ENCODE peak calls at places on chromosomes 3 and 15, in four cellular contexts. One of them, this sample, is unnamed. For H3K9me1, the result is how much of the 10 kb centered on the place peaks cover.

GRCh38 chr3:5095879-5096278 is 26.2 kb upstream of the ARL8B start:
- DNase-seq in IMR-90: peak
- DNase-seq in endothelial cell of umbilical vein: no peak
- DNase-seq in K562: no peak
- DNase-seq in this sample: no peak

GRCh38 chr3:101829066-101829830 is 20.1 kb upstream of the NFKBIZ start:
- DNase-seq in IMR-90: peak
- DNase-seq in K562: no peak
- DNase-seq in endothelial cell of umbilical vein: no peak
- DNase-seq in this sample: no peak

GRCh38 chr15:41585140-41586047 is 26.4 kb downstream of the TYRO3 start:
- DNase-seq in K562: no peak
- DNase-seq in endothelial cell of umbilical vein: peak
- DNase-seq in IMR-90: peak
- DNase-seq in this sample: peak

GRCh38 chr3:192054881-192055280 is 593.9 kb downstream of the PYDC2 start:
- DNase-seq in endothelial cell of umbilical vein: peak
- DNase-seq in IMR-90: no peak
- DNase-seq in K562: no peak
- DNase-seq in this sample: no peak

GRCh38 chr15:25905140-25905539 is 42.0 kb upstream of the ATP10A start:
- DNase-seq in K562: no peak
- DNase-seq in IMR-90: peak
- DNase-seq in endothelial cell of umbilical vein: no peak
- DNase-seq in this sample: no peak

GRCh38 chr15:35206060-35206675 is 121.1 kb upstream of the NANOGP8 start:
- DNase-seq in IMR-90: peak
- DNase-seq in endothelial cell of umbilical vein: peak
- DNase-seq in K562: peak
- DNase-seq in this sample: no peak

GRCh38 chr15:40006646-40007045 is 32.3 kb downstream of the SRP14 start:
- DNase-seq in K562: no peak
- DNase-seq in endothelial cell of umbilical vein: no peak
- DNase-seq in IMR-90: peak
- DNase-seq in this sample: no peak

GRCh38 chr15:81092559-81092902 is 41.5 kb upstream of the CFAP161 start:
- DNase-seq in endothelial cell of umbilical vein: no peak
- DNase-seq in IMR-90: no peak
- DNase-seq in K562: peak
- DNase-seq in this sample: no peak

GRCh38 chr15:67472957-67473356 is 48.0 kb upstream of the C15orf61 start:
- DNase-seq in IMR-90: peak
- DNase-seq in endothelial cell of umbilical vein: no peak
- DNase-seq in K562: no peak
- DNase-seq in this sample: no peak

GRCh38 chr15:68789041-68789920 is 31.4 kb downstream of the ANP32A start:
- DNase-seq in IMR-90: no peak
- DNase-seq in endothelial cell of umbilical vein: peak
- DNase-seq in K562: no peak
- DNase-seq in this sample: no peak

GRCh38 chr3:152374260-152374990 is 105.7 kb downstream of the MBNL1 start:
- DNase-seq in K562: no peak
- DNase-seq in IMR-90: no peak
- DNase-seq in endothelial cell of umbilical vein: no peak
- DNase-seq in this sample: no peak

GRCh38 chr3:100613721-100614390 is 4.5 kb downstream of the ADGRG7 start:
- DNase-seq in endothelial cell of umbilical vein: no peak
- DNase-seq in K562: no peak
- DNase-seq in IMR-90: no peak
- DNase-seq in this sample: no peak
- H3K9me1 ChIP-seq in endothelial cell of umbilical vein: under half
- H3K9me1 ChIP-seq in K562: under half
- H3K9me1 ChIP-seq in IMR-90: under half
- H3K9me1 ChIP-seq in this sample: under half

GRCh38 chr15:74625693-74626092 is 10.1 kb downstream of the CLK3 start:
- DNase-seq in K562: no peak
- DNase-seq in endothelial cell of umbilical vein: no peak
- DNase-seq in IMR-90: no peak
- DNase-seq in this sample: no peak
- H3K9me1 ChIP-seq in K562: under half
- H3K9me1 ChIP-seq in endothelial cell of umbilical vein: under half
- H3K9me1 ChIP-seq in IMR-90: under half
- H3K9me1 ChIP-seq in this sample: under half

DNA sequence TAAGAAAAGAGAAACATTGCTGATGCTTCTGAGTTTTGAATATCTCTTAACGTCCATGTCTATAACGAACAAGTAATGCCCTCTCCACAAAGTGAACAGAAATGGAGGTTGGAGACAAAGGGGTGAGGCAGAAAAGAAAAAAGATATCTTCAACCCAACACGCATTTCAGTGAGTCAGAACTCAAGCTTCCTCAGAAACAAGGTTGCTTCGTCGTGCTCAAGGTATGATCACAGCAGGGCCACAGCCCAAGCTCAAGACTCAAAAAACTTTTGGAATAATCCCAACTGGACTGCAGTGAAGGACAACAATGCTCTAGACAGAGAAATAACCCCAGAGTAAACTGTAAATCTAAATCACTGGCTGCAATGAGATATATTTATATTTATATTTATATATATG is 18.9 kb downstream of the WNT5A start:
- DNase-seq in endothelial cell of umbilical vein: no peak
- DNase-seq in IMR-90: peak
- DNase-seq in K562: no peak
- DNase-seq in this sample: no peak
- H3K9me1 ChIP-seq in endothelial cell of umbilical vein: under half
- H3K9me1 ChIP-seq in IMR-90: under half
- H3K9me1 ChIP-seq in K562: under half
- H3K9me1 ChIP-seq in this sample: under half

DNA sequence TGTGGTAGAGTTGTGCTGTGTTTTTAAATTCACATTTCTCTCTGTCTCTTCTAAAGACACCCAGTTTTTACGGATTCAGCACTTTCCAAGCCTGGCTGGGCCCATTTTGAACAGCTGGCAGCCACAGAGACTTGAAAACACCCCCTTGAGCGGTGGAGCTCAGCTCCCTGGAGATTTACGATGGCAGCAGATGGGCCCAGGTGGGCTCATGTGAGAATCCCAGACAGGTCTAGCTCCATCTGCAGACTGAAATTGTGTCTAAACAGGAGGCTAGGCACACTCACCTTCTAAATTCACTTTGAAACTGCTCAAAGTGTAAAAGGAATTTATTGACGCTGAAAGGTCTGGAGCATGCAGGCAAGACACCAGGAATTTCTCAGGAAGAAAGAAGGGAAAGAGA is 232.0 kb upstream of the HES1 start:
- DNase-seq in endothelial cell of umbilical vein: no peak
- DNase-seq in K562: no peak
- DNase-seq in IMR-90: no peak
- DNase-seq in this sample: no peak
- H3K9me1 ChIP-seq in endothelial cell of umbilical vein: under half
- H3K9me1 ChIP-seq in K562: under half
- H3K9me1 ChIP-seq in IMR-90: under half
- H3K9me1 ChIP-seq in this sample: under half

GRCh38 chr3:125287248-125287647 is 74.7 kb upstream of the SLC12A8 start:
- DNase-seq in endothelial cell of umbilical vein: no peak
- DNase-seq in K562: no peak
- DNase-seq in IMR-90: no peak
- DNase-seq in this sample: no peak
- H3K9me1 ChIP-seq in endothelial cell of umbilical vein: under half
- H3K9me1 ChIP-seq in K562: under half
- H3K9me1 ChIP-seq in IMR-90: under half
- H3K9me1 ChIP-seq in this sample: under half

DNA sequence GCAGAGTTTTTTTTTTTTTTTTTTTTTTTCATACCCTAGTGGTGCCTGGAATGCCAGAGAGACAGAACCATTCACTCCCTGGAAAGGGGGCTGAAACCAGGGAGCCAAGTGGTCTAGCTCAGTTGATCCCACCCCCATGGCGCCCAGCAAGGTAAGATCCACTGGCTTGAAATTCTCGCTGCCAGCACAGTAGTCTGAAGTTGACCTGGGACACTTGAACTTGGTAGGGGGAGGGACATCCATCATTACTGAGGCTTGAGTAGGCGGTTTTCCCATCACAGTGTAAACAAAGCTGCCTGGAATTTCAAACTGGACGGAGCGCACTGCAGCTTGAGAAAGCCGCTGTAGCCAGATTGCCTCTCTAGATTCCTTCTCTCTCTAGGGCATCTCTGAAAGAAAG is 310.6 kb upstream of the DPPA4 start:
- DNase-seq in K562: no peak
- DNase-seq in endothelial cell of umbilical vein: no peak
- DNase-seq in IMR-90: peak
- DNase-seq in this sample: no peak
- H3K9me1 ChIP-seq in K562: under half
- H3K9me1 ChIP-seq in endothelial cell of umbilical vein: under half
- H3K9me1 ChIP-seq in IMR-90: under half
- H3K9me1 ChIP-seq in this sample: under half

GRCh38 chr15:57734860-57735259 is 28.3 kb downstream of the POLR2M start:
- DNase-seq in endothelial cell of umbilical vein: no peak
- DNase-seq in IMR-90: no peak
- DNase-seq in K562: no peak
- DNase-seq in this sample: no peak

GRCh38 chr15:57732526-57733331 is 26.2 kb downstream of the POLR2M start:
- DNase-seq in IMR-90: peak
- DNase-seq in endothelial cell of umbilical vein: peak
- DNase-seq in K562: peak
- DNase-seq in this sample: no peak

GRCh38 chr15:57735406-57735805 is 28.9 kb downstream of the POLR2M start:
- DNase-seq in endothelial cell of umbilical vein: no peak
- DNase-seq in IMR-90: no peak
- DNase-seq in K562: no peak
- DNase-seq in this sample: no peak

GRCh38 chr15:57736591-57736990 is 30.1 kb downstream of the POLR2M start:
- DNase-seq in endothelial cell of umbilical vein: no peak
- DNase-seq in IMR-90: no peak
- DNase-seq in K562: no peak
- DNase-seq in this sample: no peak

GRCh38 chr15:57735891-57736290 is 29.4 kb downstream of the POLR2M start:
- DNase-seq in endothelial cell of umbilical vein: no peak
- DNase-seq in IMR-90: no peak
- DNase-seq in K562: no peak
- DNase-seq in this sample: no peak
- H3K9me1 ChIP-seq in endothelial cell of umbilical vein: under half
- H3K9me1 ChIP-seq in IMR-90: under half
- H3K9me1 ChIP-seq in K562: under half
- H3K9me1 ChIP-seq in this sample: under half

DNA sequence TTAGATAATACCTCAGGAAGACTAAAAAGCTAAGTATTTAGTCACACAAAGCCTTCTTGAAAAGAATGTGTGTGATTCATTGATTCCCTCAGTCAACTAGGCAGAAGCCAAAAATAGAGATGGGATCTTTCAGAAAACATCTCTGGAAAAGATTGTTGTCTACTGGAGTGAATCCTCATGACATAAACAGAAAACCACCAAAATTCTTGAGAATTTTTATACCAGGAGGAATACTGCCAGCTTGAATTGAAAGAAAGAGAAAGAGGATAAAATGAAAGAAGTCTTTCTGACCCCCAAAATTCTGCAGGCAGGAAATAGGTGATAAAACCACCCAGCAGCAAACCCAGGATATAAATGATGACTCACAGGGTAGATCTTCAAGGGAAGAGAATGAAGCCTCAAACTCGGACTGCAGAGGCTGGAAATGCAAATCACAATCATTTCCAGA is 363.1 kb upstream of the PLSCR5 start:
- DNase-seq in K562: no peak
- DNase-seq in IMR-90: peak
- DNase-seq in endothelial cell of umbilical vein: peak
- DNase-seq in this sample: no peak
- H3K9me1 ChIP-seq in K562: under half
- H3K9me1 ChIP-seq in IMR-90: under half
- H3K9me1 ChIP-seq in endothelial cell of umbilical vein: under half
- H3K9me1 ChIP-seq in this sample: under half

GRCh38 chr3:149815728-149816127 is 2.7 kb downstream of the RNF13 start:
- DNase-seq in endothelial cell of umbilical vein: no peak
- DNase-seq in IMR-90: no peak
- DNase-seq in K562: no peak
- DNase-seq in this sample: no peak

GRCh38 chr3:149819432-149819831 is 6.4 kb downstream of the RNF13 start:
- DNase-seq in K562: no peak
- DNase-seq in IMR-90: no peak
- DNase-seq in endothelial cell of umbilical vein: no peak
- DNase-seq in this sample: no peak

GRCh38 chr3:149816326-149816725 is 3.3 kb downstream of the RNF13 start:
- DNase-seq in IMR-90: no peak
- DNase-seq in endothelial cell of umbilical vein: no peak
- DNase-seq in K562: no peak
- DNase-seq in this sample: no peak

GRCh38 chr3:149816986-149817385 is 4.0 kb downstream of the RNF13 start:
- DNase-seq in IMR-90: peak
- DNase-seq in K562: no peak
- DNase-seq in endothelial cell of umbilical vein: no peak
- DNase-seq in this sample: no peak

DNA sequence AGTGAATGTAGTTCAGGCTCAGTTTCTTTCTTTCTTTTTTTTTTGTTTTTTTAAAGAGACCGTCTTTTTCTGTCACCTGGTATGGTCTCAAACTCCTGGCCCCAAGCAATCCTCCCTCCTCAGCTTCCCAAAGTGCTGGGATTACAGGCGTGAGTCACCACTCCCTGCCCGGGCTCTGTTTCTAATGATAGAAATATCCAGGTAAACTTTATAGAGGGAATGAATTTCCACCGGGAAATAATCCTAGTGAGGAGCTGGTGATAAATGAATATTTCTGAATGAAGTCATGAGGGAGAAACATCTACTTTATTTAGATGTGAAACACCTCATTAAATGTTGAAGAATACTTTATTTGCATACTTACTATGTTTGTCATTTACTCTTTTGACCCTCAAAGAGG is 7.2 kb downstream of the RNF13 start:
- DNase-seq in K562: no peak
- DNase-seq in IMR-90: no peak
- DNase-seq in endothelial cell of umbilical vein: no peak
- DNase-seq in this sample: no peak
- H3K9me1 ChIP-seq in K562: under half
- H3K9me1 ChIP-seq in IMR-90: under half
- H3K9me1 ChIP-seq in endothelial cell of umbilical vein: under half
- H3K9me1 ChIP-seq in this sample: under half

GRCh38 chr3:188824596-188824995 is 347.2 kb upstream of the TPRG1 start:
- DNase-seq in endothelial cell of umbilical vein: no peak
- DNase-seq in K562: no peak
- DNase-seq in IMR-90: no peak
- DNase-seq in this sample: no peak

GRCh38 chr3:188827593-188827992 is 344.2 kb upstream of the TPRG1 start:
- DNase-seq in K562: no peak
- DNase-seq in endothelial cell of umbilical vein: no peak
- DNase-seq in IMR-90: peak
- DNase-seq in this sample: no peak

GRCh38 chr3:188826574-188826973 is 345.2 kb upstream of the TPRG1 start:
- DNase-seq in endothelial cell of umbilical vein: no peak
- DNase-seq in K562: no peak
- DNase-seq in IMR-90: no peak
- DNase-seq in this sample: no peak

GRCh38 chr3:188829577-188829976 is 342.2 kb upstream of the TPRG1 start:
- DNase-seq in IMR-90: no peak
- DNase-seq in endothelial cell of umbilical vein: no peak
- DNase-seq in K562: no peak
- DNase-seq in this sample: no peak

GRCh38 chr3:188827078-188827477 is 344.7 kb upstream of the TPRG1 start:
- DNase-seq in IMR-90: no peak
- DNase-seq in endothelial cell of umbilical vein: no peak
- DNase-seq in K562: no peak
- DNase-seq in this sample: no peak
- H3K9me1 ChIP-seq in IMR-90: under half
- H3K9me1 ChIP-seq in endothelial cell of umbilical vein: under half
- H3K9me1 ChIP-seq in K562: under half
- H3K9me1 ChIP-seq in this sample: under half